ENCODE peak calls at places on chromosomes 11 and 22, in seven cellular contexts. X is neuronal stem cell, M is IMR-90, F is mesendoderm, B is H9, O is H1, P is trophoblast cell. J is an unnamed sample.

GRCh38 chr22:48948575-48949170 is 879.0 kb downstream of the BRD1 start:
- DNase-seq in X (no peak), M (no peak), F (no peak), B (peak), O (no peak), P (no peak), J (no peak)

GRCh38 chr22:27476729-27477128 is 324.8 kb downstream of the MN1 start:
- DNase-seq in X (no peak), M (peak), F (peak), B (peak), O (no peak), P (peak), J (peak)

GRCh38 chr11:65557280-65558001 is 718 bp downstream of the LTBP3 start:
- DNase-seq in X (no peak), M (no peak), F (peak), B (no peak), O (no peak), P (no peak), J (no peak)

GRCh38 chr11:61869636-61870428 is 21.5 kb downstream of the FADS3 start:
- DNase-seq in X (no peak), M (no peak), F (peak), B (peak), O (no peak), P (no peak), J (peak)

GRCh38 chr11:8223513-8223899 is 40.2 kb downstream of the LMO1 start:
- DNase-seq in X (no peak), M (peak), F (no peak), B (no peak), O (no peak), P (peak), J (no peak)

GRCh38 chr11:26418391-26418790 is 86.5 kb downstream of the ANO3 start:
- DNase-seq in X (no peak), M (no peak), F (no peak), B (no peak), O (no peak), P (no peak), J (no peak)

GRCh38 chr11:32386770-32387377 is 48.5 kb downstream of the WT1 start:
- DNase-seq in X (no peak), M (peak), F (peak), B (no peak), O (no peak), P (peak), J (peak)

GRCh38 chr11:78823588-78823987 is 248.9 kb upstream of the NARS2 start:
- DNase-seq in X (no peak), M (no peak), F (no peak), B (no peak), O (no peak), P (peak), J (no peak)

GRCh38 chr11:47918370-47918690 is 62.0 kb upstream of the PTPRJ start:
- DNase-seq in X (no peak), M (no peak), F (no peak), B (no peak), O (no peak), P (no peak), J (no peak)

GRCh38 chr11:126404367-126404766 is 48.9 kb downstream of the ST3GAL4 start:
- DNase-seq in X (no peak), M (peak), F (peak), B (no peak), O (no peak), P (peak), J (no peak)

GRCh38 chr11:17218403-17218802 is 10.6 kb upstream of the PIK3C2A start:
- DNase-seq in X (no peak), M (no peak), F (no peak), B (no peak), O (no peak), P (no peak), J (no peak)

GRCh38 chr11:62269654-62270278 is at the start of gene SCGB2A2:
- DNase-seq in X (no peak), M (no peak), F (peak), B (no peak), O (no peak), P (no peak), J (no peak)

GRCh38 chr22:19753090-19753842 is 7.3 kb upstream of the TBX1 start:
- DNase-seq in X (no peak), M (no peak), F (no peak), B (peak), O (no peak), P (no peak), J (no peak)

GRCh38 chr11:99015634-99016454 is 4.9 kb upstream of the CNTN5 start:
- DNase-seq in X (peak), M (peak), F (peak), B (no peak), O (no peak), P (peak), J (peak)

GRCh38 chr11:120078397-120078796 is 59.5 kb downstream of the TRIM29 start:
- DNase-seq in X (no peak), M (no peak), F (no peak), B (no peak), O (no peak), P (no peak), J (no peak)

GRCh38 chr11:116454020-116454645 is 318.7 kb downstream of the BUD13 start:
- DNase-seq in X (no peak), M (peak), F (peak), B (peak), O (no peak), P (peak), J (peak)

GRCh38 chr11:69511358-69512015 is 30.0 kb downstream of the LINC01488 start:
- DNase-seq in X (no peak), M (no peak), F (no peak), B (no peak), O (no peak), P (no peak), J (no peak)

GRCh38 chr11:122556605-122557004 is 98.9 kb upstream of the UBASH3B start:
- DNase-seq in X (no peak), M (no peak), F (peak), B (peak), O (no peak), P (no peak), J (no peak)

GRCh38 chr11:126352934-126353801 is 2.3 kb upstream of the ST3GAL4 start:
- DNase-seq in X (no peak), M (peak), F (peak), B (no peak), O (no peak), P (peak), J (peak)

GRCh38 chr11:46127150-46127638 is 5.9 kb upstream of the PHF21A start:
- DNase-seq in X (no peak), M (peak), F (peak), B (no peak), O (no peak), P (peak), J (peak)
- H3K4me2 ChIP-seq in X (no peak), M (no peak), F (no peak), B (no peak), O (no peak), P (no peak), J (no peak)

GRCh38 chr11:96051820-96052219 is 127.9 kb upstream of the MTMR2 start:
- DNase-seq in X (no peak), M (no peak), F (no peak), B (no peak), O (no peak), P (no peak), J (no peak)

GRCh38 chr11:96049426-96049825 is 125.5 kb upstream of the MTMR2 start:
- DNase-seq in X (no peak), M (peak), F (no peak), B (no peak), O (no peak), P (peak), J (peak)

GRCh38 chr11:96054870-96055705 is 131.2 kb upstream of the MTMR2 start:
- DNase-seq in X (peak), M (peak), F (peak), B (no peak), O (no peak), P (peak), J (peak)

GRCh38 chr11:96052921-96053631 is 129.2 kb upstream of the MTMR2 start:
- DNase-seq in X (no peak), M (peak), F (no peak), B (no peak), O (no peak), P (peak), J (peak)

GRCh38 chr11:96050435-96051182 is 126.7 kb upstream of the MTMR2 start:
- DNase-seq in X (no peak), M (peak), F (peak), B (no peak), O (no peak), P (peak), J (peak)
- H2AK5ac ChIP-seq in X (no peak), M (no peak), F (no peak), B (no peak), O (no peak), P (peak), J (no peak)

GRCh38 chr22:32177221-32177765 is 18.2 kb upstream of the C22orf42 start:
- DNase-seq in X (no peak), M (no peak), F (peak), B (no peak), O (no peak), P (no peak), J (no peak)

GRCh38 chr22:32181043-32181442 is 21.9 kb upstream of the C22orf42 start:
- DNase-seq in X (no peak), M (no peak), F (no peak), B (no peak), O (no peak), P (no peak), J (no peak)

GRCh38 chr22:32175751-32176644 is 16.9 kb upstream of the C22orf42 start:
- DNase-seq in X (peak), M (no peak), F (peak), B (peak), O (no peak), P (no peak), J (no peak)
- H3K9ac ChIP-seq in X (peak), M (no peak), F (peak), B (no peak), O (no peak), P (no peak), J (no peak)

GRCh38 chr11:125063429-125064043 is 431 bp downstream of the SLC37A2 start:
- DNase-seq in X (peak), M (no peak), F (peak), B (peak), O (no peak), P (no peak), J (no peak)
- H3K4me2 ChIP-seq in X (peak), M (peak), F (peak), B (peak), O (peak), P (peak), J (peak)

DNA sequence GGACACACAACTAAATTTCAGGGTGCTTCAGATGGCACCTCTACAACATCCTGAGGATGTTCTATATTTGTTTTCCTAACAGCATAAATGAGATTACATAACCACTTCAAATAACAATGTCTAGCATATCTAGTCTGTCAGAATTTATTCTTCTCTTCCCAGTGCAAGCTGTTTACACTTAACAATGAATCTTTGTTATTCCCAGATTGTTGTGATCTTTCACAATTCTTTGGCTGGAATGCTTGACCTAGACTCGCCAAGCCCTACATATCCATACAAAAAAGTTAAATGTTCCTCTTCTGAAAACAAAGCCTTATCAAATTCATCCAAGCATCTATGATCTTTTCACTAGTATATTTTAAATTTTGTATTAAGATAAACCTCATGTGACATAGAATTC is 61.5 kb upstream of the CHRNA10 start:
- DNase-seq in X (no peak), M (no peak), F (no peak), B (no peak), O (no peak), P (peak), J (no peak)
- H2AK5ac ChIP-seq in X (no peak), M (no peak), F (no peak), B (no peak), O (no peak), P (no peak), J (no peak)

DNA sequence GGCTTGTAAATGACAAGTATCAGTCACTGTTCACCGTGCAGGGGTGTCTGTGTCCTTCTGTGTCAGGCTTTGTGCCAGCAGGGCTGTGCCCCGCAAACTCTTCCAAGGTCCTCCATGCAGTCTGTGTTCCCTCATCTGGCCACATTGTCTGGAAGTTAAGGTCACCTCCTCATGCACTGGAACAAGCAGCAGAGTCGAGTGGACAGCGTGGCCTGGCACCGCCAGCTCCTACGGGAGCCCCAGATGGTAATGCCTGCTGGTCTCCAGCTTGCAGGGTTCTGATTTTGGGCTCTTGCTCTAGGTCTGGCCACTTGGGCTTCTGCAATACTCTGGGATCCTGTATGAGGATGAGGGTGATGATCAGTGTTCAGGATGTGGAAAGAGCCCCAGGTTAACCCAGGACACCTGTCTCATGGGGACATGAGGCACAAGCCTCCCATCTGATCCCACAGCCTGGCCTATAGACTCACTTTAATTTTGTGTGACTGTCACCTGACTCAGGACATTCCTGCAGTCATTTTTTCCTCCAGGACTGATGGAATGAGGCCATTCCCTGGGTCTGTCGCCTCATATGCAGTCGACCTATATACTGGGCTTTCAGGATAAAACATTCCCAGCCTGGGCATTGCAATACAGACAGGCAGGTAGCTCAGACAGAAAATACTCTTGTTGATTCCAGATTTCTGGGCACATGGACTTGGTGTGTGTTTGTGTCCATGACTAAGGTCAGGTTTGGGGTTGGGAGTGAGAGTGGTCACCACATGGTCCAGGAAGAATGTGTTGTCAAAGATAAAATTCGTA is 106.3 kb upstream of the TOP3B start:
- DNase-seq in X (no peak), M (no peak), F (no peak), B (no peak), O (no peak), P (no peak), J (no peak)
- H3K9ac ChIP-seq in X (no peak), M (no peak), F (no peak), B (no peak), O (no peak), P (peak), J (no peak)

GRCh38 chr22:42434283-42434682 is 2.1 kb upstream of the NFAM1 start:
- DNase-seq in X (no peak), M (no peak), F (no peak), B (no peak), O (no peak), P (no peak), J (no peak)

GRCh38 chr22:42438293-42438650 is 6.1 kb upstream of the NFAM1 start:
- DNase-seq in X (no peak), M (no peak), F (peak), B (peak), O (no peak), P (no peak), J (no peak)

GRCh38 chr22:42437488-42438292 is 5.5 kb upstream of the NFAM1 start:
- DNase-seq in X (peak), M (peak), F (peak), B (peak), O (no peak), P (peak), J (peak)

GRCh38 chr22:42434748-42435425 is 2.7 kb upstream of the NFAM1 start:
- DNase-seq in X (no peak), M (no peak), F (no peak), B (no peak), O (no peak), P (peak), J (no peak)

GRCh38 chr22:42436402-42436801 is 4.2 kb upstream of the NFAM1 start:
- DNase-seq in X (no peak), M (no peak), F (no peak), B (no peak), O (no peak), P (no peak), J (no peak)
- H3K4me2 ChIP-seq in X (no peak), M (no peak), F (no peak), B (no peak), O (no peak), P (no peak), J (no peak)

DNA sequence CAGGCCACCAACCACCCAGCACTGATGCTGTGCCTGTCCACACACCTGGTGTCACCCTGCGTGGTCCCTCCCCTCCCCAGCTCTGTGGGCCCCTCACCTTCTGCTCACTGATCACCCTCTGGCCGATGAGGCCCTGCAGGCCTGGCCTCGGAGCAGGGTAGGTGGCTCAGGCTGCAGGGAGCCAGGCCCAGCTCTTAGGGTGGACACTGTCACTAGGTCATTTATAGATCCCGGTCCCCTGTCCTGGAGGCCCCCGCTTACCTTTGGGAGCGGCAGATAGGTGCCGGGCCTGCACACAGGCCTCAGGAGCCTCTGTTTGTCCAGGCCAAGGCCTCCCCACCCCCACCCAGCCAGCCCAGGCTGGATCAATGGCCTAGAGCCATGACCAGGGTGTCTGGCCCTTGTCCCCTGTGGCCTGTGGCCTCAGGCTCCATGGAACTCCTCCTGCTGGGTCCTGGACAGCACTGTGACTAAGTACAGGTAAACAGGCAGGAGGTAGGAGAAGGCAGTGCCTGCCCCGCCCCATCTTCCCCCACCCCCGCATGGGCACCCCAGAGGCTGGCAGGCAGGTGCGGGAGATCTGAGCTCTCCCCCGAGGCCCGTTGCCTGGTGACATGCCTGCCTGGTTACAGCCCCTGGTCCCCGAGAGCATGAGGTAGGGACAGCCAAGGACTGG is at the start of gene TMPRSS6:
- DNase-seq in X (no peak), M (no peak), F (no peak), B (no peak), O (no peak), P (no peak), J (no peak)
- H2AK5ac ChIP-seq in X (peak), M (no peak), F (no peak), B (no peak), O (no peak), P (no peak), J (no peak)

GRCh38 chr22:44145544-44145943 is 35.2 kb upstream of the PARVG start:
- DNase-seq in X (no peak), M (no peak), F (no peak), B (no peak), O (no peak), P (no peak), J (no peak)
- H3K9ac ChIP-seq in X (no peak), M (no peak), F (no peak), B (no peak), O (no peak), P (no peak), J (no peak)

J was measured in mesenchymal stem cell.